ENCODE peak calls at places on chromosomes 5 and 9, in eight cellular contexts. One of them, this sample, is unnamed.

GRCh38 chr5:180395540-180396274 is 42.6 kb upstream of the GFPT2 start:
- DNase-seq in fibroblast of pulmonary artery: no peak
- DNase-seq in RWPE1: no peak
- DNase-seq in progenitor cell of endocrine pancreas: no peak
- DNase-seq in neural crest cell: no peak
- DNase-seq in heart right ventricle: no peak
- DNase-seq in thoracic aorta: no peak
- DNase-seq in IMR-90: no peak
- DNase-seq in this sample: no peak

GRCh38 chr9:33517373-33517772 is 6.7 kb upstream of the ANKRD18B start:
- DNase-seq in thoracic aorta: no peak
- DNase-seq in RWPE1: peak; percentile 44
- DNase-seq in fibroblast of pulmonary artery: peak; percentile 61
- DNase-seq in heart right ventricle: no peak
- DNase-seq in progenitor cell of endocrine pancreas: no peak
- DNase-seq in neural crest cell: no peak
- DNase-seq in IMR-90: peak; percentile 60
- DNase-seq in this sample: no peak

GRCh38 chr5:133433133-133433532 is 179.2 kb downstream of the FSTL4 start:
- DNase-seq in heart right ventricle: no peak
- DNase-seq in progenitor cell of endocrine pancreas: no peak
- DNase-seq in thoracic aorta: no peak
- DNase-seq in neural crest cell: no peak
- DNase-seq in IMR-90: no peak
- DNase-seq in RWPE1: no peak
- DNase-seq in fibroblast of pulmonary artery: no peak
- DNase-seq in this sample: no peak

GRCh38 chr9:103397868-103398600 is 402.9 kb downstream of the CYLC2 start:
- DNase-seq in IMR-90: no peak
- DNase-seq in RWPE1: peak; percentile 65
- DNase-seq in fibroblast of pulmonary artery: peak; percentile 61
- DNase-seq in progenitor cell of endocrine pancreas: peak; percentile 26
- DNase-seq in heart right ventricle: no peak
- DNase-seq in neural crest cell: peak; percentile 6
- DNase-seq in thoracic aorta: no peak
- DNase-seq in this sample: no peak

GRCh38 chr5:175616083-175616482 is 41.8 kb upstream of the HRH2 start:
- DNase-seq in RWPE1: no peak
- DNase-seq in heart right ventricle: no peak
- DNase-seq in progenitor cell of endocrine pancreas: no peak
- DNase-seq in fibroblast of pulmonary artery: no peak
- DNase-seq in thoracic aorta: no peak
- DNase-seq in IMR-90: no peak
- DNase-seq in neural crest cell: no peak
- DNase-seq in this sample: no peak

GRCh38 chr9:136925414-136926153 is 19.0 kb downstream of the FBXW5 start:
- DNase-seq in heart right ventricle: peak; percentile 74
- DNase-seq in RWPE1: no peak
- DNase-seq in fibroblast of pulmonary artery: no peak
- DNase-seq in thoracic aorta: no peak
- DNase-seq in IMR-90: no peak
- DNase-seq in progenitor cell of endocrine pancreas: no peak
- DNase-seq in neural crest cell: no peak
- DNase-seq in this sample: no peak

GRCh38 chr5:159156839-159157238 is 52.5 kb downstream of the RNF145 start:
- DNase-seq in IMR-90: peak; percentile 83
- DNase-seq in thoracic aorta: no peak
- DNase-seq in neural crest cell: peak; percentile 18
- DNase-seq in heart right ventricle: peak; percentile 61
- DNase-seq in progenitor cell of endocrine pancreas: no peak
- DNase-seq in fibroblast of pulmonary artery: peak; percentile 87
- DNase-seq in RWPE1: peak; percentile 82
- DNase-seq in this sample: no peak

GRCh38 chr9:18806277-18806676 is 226.7 kb downstream of the SAXO1 start:
- DNase-seq in progenitor cell of endocrine pancreas: no peak
- DNase-seq in fibroblast of pulmonary artery: no peak
- DNase-seq in thoracic aorta: no peak
- DNase-seq in neural crest cell: no peak
- DNase-seq in heart right ventricle: no peak
- DNase-seq in IMR-90: no peak
- DNase-seq in RWPE1: no peak
- DNase-seq in this sample: no peak

GRCh38 chr9:129006328-129007034 is 21.6 kb downstream of the SH3GLB2 start:
- DNase-seq in RWPE1: peak; percentile 83
- DNase-seq in fibroblast of pulmonary artery: peak; percentile 79
- DNase-seq in neural crest cell: peak; percentile 65
- DNase-seq in progenitor cell of endocrine pancreas: peak; percentile 56
- DNase-seq in thoracic aorta: no peak
- DNase-seq in IMR-90: peak; percentile 65
- DNase-seq in heart right ventricle: peak; percentile 75
- DNase-seq in this sample: peak; percentile 87

GRCh38 chr5:54760182-54760935 is 225.0 kb downstream of the ESM1 start:
- DNase-seq in IMR-90: peak; percentile 58
- DNase-seq in RWPE1: no peak
- DNase-seq in fibroblast of pulmonary artery: peak; percentile 86
- DNase-seq in progenitor cell of endocrine pancreas: no peak
- DNase-seq in heart right ventricle: no peak
- DNase-seq in thoracic aorta: no peak
- DNase-seq in neural crest cell: no peak
- DNase-seq in this sample: no peak

GRCh38 chr5:117803533-117803932 is 1184.8 kb downstream of the DTWD2 start:
- DNase-seq in IMR-90: peak; percentile 90
- DNase-seq in fibroblast of pulmonary artery: peak; percentile 61
- DNase-seq in neural crest cell: no peak
- DNase-seq in progenitor cell of endocrine pancreas: no peak
- DNase-seq in heart right ventricle: no peak
- DNase-seq in RWPE1: no peak
- DNase-seq in thoracic aorta: no peak
- DNase-seq in this sample: no peak

GRCh38 chr5:83255268-83255667 is 177.9 kb downstream of the XRCC4 start:
- DNase-seq in progenitor cell of endocrine pancreas: no peak
- DNase-seq in RWPE1: no peak
- DNase-seq in IMR-90: peak; percentile 57
- DNase-seq in neural crest cell: no peak
- DNase-seq in heart right ventricle: no peak
- DNase-seq in fibroblast of pulmonary artery: peak; percentile 35
- DNase-seq in thoracic aorta: no peak
- DNase-seq in this sample: no peak

GRCh38 chr5:173499471-173500212 is 116.8 kb downstream of the BOD1 start:
- DNase-seq in neural crest cell: no peak
- DNase-seq in heart right ventricle: no peak
- DNase-seq in IMR-90: no peak
- DNase-seq in progenitor cell of endocrine pancreas: no peak
- DNase-seq in fibroblast of pulmonary artery: no peak
- DNase-seq in RWPE1: no peak
- DNase-seq in thoracic aorta: no peak
- DNase-seq in this sample: no peak

GRCh38 chr9:107749787-107750444 is 260.3 kb upstream of the KLF4 start:
- DNase-seq in progenitor cell of endocrine pancreas: no peak
- DNase-seq in RWPE1: peak; percentile 91
- DNase-seq in neural crest cell: no peak
- DNase-seq in thoracic aorta: peak; percentile 83
- DNase-seq in heart right ventricle: peak; percentile 91
- DNase-seq in fibroblast of pulmonary artery: peak; percentile 95
- DNase-seq in IMR-90: peak; percentile 96
- DNase-seq in this sample: peak; percentile 89

GRCh38 chr5:102858221-102858620 is 103.1 kb downstream of the PAM start:
- DNase-seq in thoracic aorta: no peak
- DNase-seq in fibroblast of pulmonary artery: no peak
- DNase-seq in neural crest cell: no peak
- DNase-seq in progenitor cell of endocrine pancreas: no peak
- DNase-seq in IMR-90: no peak
- DNase-seq in heart right ventricle: no peak
- DNase-seq in RWPE1: no peak
- DNase-seq in this sample: no peak

GRCh38 chr5:172891716-172892421 is 57.8 kb downstream of the ERGIC1 start:
- DNase-seq in IMR-90: no peak
- DNase-seq in RWPE1: no peak
- DNase-seq in progenitor cell of endocrine pancreas: no peak
- DNase-seq in neural crest cell: no peak
- DNase-seq in heart right ventricle: peak; percentile 87
- DNase-seq in fibroblast of pulmonary artery: peak; percentile 79
- DNase-seq in thoracic aorta: peak; percentile 85
- DNase-seq in this sample: no peak

GRCh38 chr5:135468541-135468940 is 16.4 kb upstream of the TIFAB start:
- DNase-seq in heart right ventricle: no peak
- DNase-seq in neural crest cell: no peak
- DNase-seq in fibroblast of pulmonary artery: no peak
- DNase-seq in thoracic aorta: no peak
- DNase-seq in progenitor cell of endocrine pancreas: no peak
- DNase-seq in RWPE1: no peak
- DNase-seq in IMR-90: no peak
- DNase-seq in this sample: no peak

GRCh38 chr5:175602171-175602570 is 55.7 kb upstream of the HRH2 start:
- DNase-seq in heart right ventricle: no peak
- DNase-seq in progenitor cell of endocrine pancreas: no peak
- DNase-seq in fibroblast of pulmonary artery: no peak
- DNase-seq in RWPE1: no peak
- DNase-seq in IMR-90: no peak
- DNase-seq in neural crest cell: no peak
- DNase-seq in thoracic aorta: no peak
- DNase-seq in this sample: no peak

GRCh38 chr9:91757802-91758201 is 192.2 kb downstream of the ROR2 start:
- DNase-seq in neural crest cell: no peak
- DNase-seq in fibroblast of pulmonary artery: no peak
- DNase-seq in IMR-90: no peak
- DNase-seq in progenitor cell of endocrine pancreas: no peak
- DNase-seq in thoracic aorta: no peak
- DNase-seq in heart right ventricle: no peak
- DNase-seq in RWPE1: no peak
- DNase-seq in this sample: no peak

GRCh38 chr9:88721028-88721427 is 186.1 kb downstream of the NXNL2 start:
- DNase-seq in RWPE1: no peak
- DNase-seq in progenitor cell of endocrine pancreas: no peak
- DNase-seq in thoracic aorta: no peak
- DNase-seq in IMR-90: no peak
- DNase-seq in neural crest cell: no peak
- DNase-seq in fibroblast of pulmonary artery: no peak
- DNase-seq in heart right ventricle: no peak
- DNase-seq in this sample: no peak

GRCh38 chr9:88723751-88724150 is 188.8 kb downstream of the NXNL2 start:
- DNase-seq in IMR-90: no peak
- DNase-seq in RWPE1: no peak
- DNase-seq in neural crest cell: no peak
- DNase-seq in progenitor cell of endocrine pancreas: no peak
- DNase-seq in fibroblast of pulmonary artery: no peak
- DNase-seq in heart right ventricle: no peak
- DNase-seq in thoracic aorta: no peak
- DNase-seq in this sample: no peak

GRCh38 chr9:88724241-88724805 is 189.3 kb downstream of the NXNL2 start:
- DNase-seq in progenitor cell of endocrine pancreas: no peak
- DNase-seq in thoracic aorta: no peak
- DNase-seq in IMR-90: no peak
- DNase-seq in neural crest cell: no peak
- DNase-seq in fibroblast of pulmonary artery: no peak
- DNase-seq in heart right ventricle: no peak
- DNase-seq in RWPE1: no peak
- DNase-seq in this sample: no peak

GRCh38 chr9:88721528-88722279 is 186.7 kb downstream of the NXNL2 start:
- DNase-seq in RWPE1: no peak
- DNase-seq in thoracic aorta: no peak
- DNase-seq in neural crest cell: no peak
- DNase-seq in heart right ventricle: no peak
- DNase-seq in fibroblast of pulmonary artery: no peak
- DNase-seq in IMR-90: no peak
- DNase-seq in progenitor cell of endocrine pancreas: no peak
- DNase-seq in this sample: no peak

GRCh38 chr9:88722753-88723152 is 187.8 kb downstream of the NXNL2 start:
- DNase-seq in progenitor cell of endocrine pancreas: no peak
- DNase-seq in neural crest cell: no peak
- DNase-seq in RWPE1: peak; percentile 31
- DNase-seq in fibroblast of pulmonary artery: peak; percentile 50
- DNase-seq in IMR-90: peak; percentile 26
- DNase-seq in heart right ventricle: no peak
- DNase-seq in thoracic aorta: no peak
- DNase-seq in this sample: no peak
- TF ChIP-seq CTCF in progenitor cell of endocrine pancreas: no peak
- TF ChIP-seq CTCF in neural crest cell: no peak
- TF ChIP-seq CTCF in RWPE1: no peak
- TF ChIP-seq CTCF in fibroblast of pulmonary artery: peak; percentile 60
- TF ChIP-seq CTCF in IMR-90: peak; percentile 45
- TF ChIP-seq CTCF in heart right ventricle: no peak
- TF ChIP-seq CTCF in thoracic aorta: peak; percentile 12
- TF ChIP-seq CTCF in this sample: no peak

GRCh38 chr5:96439477-96440184 is 6.6 kb upstream of the PCSK1 start:
- DNase-seq in IMR-90: no peak
- DNase-seq in fibroblast of pulmonary artery: peak; percentile 18
- DNase-seq in progenitor cell of endocrine pancreas: no peak
- DNase-seq in neural crest cell: no peak
- DNase-seq in thoracic aorta: no peak
- DNase-seq in RWPE1: no peak
- DNase-seq in heart right ventricle: no peak
- DNase-seq in this sample: no peak
- TF ChIP-seq CTCF in IMR-90: peak; percentile 20
- TF ChIP-seq CTCF in fibroblast of pulmonary artery: peak; percentile 29
- TF ChIP-seq CTCF in progenitor cell of endocrine pancreas: no peak
- TF ChIP-seq CTCF in neural crest cell: no peak
- TF ChIP-seq CTCF in thoracic aorta: no peak
- TF ChIP-seq CTCF in RWPE1: no peak
- TF ChIP-seq CTCF in heart right ventricle: no peak
- TF ChIP-seq CTCF in this sample: no peak

DNA sequence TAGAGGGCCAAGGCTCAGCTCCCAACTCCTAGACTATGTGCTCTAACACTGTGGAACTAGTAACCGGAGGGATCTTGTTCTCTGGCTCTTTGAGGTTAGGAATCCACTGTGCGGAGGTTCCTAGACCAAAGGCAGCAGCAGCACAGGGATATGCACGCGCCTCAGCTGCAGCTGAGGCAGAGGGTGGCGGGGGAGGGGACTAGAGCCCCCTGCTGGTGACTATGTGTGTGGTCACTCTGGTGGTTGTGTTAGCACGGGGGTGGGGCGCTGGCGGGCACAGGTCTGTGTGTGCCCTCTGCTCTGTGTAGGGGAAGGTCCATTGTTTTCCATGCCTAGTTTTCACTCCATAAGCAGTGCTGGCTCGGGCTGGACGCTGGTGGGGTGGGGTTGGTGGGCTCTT is 458.0 kb upstream of the IZUMO3 start:
- DNase-seq in fibroblast of pulmonary artery: no peak
- DNase-seq in heart right ventricle: no peak
- DNase-seq in neural crest cell: no peak
- DNase-seq in thoracic aorta: no peak
- DNase-seq in progenitor cell of endocrine pancreas: peak; percentile 25
- DNase-seq in IMR-90: no peak
- DNase-seq in RWPE1: no peak
- DNase-seq in this sample: no peak
- TF ChIP-seq CTCF in fibroblast of pulmonary artery: no peak
- TF ChIP-seq CTCF in heart right ventricle: no peak
- TF ChIP-seq CTCF in neural crest cell: peak; percentile 48
- TF ChIP-seq CTCF in thoracic aorta: no peak
- TF ChIP-seq CTCF in progenitor cell of endocrine pancreas: peak; percentile 64
- TF ChIP-seq CTCF in IMR-90: no peak
- TF ChIP-seq CTCF in RWPE1: no peak
- TF ChIP-seq CTCF in this sample: no peak

GRCh38 chr9:14542071-14542470 is 151.2 kb downstream of the ZDHHC21 start:
- DNase-seq in fibroblast of pulmonary artery: no peak
- DNase-seq in thoracic aorta: no peak
- DNase-seq in IMR-90: no peak
- DNase-seq in neural crest cell: no peak
- DNase-seq in RWPE1: no peak
- DNase-seq in progenitor cell of endocrine pancreas: no peak
- DNase-seq in heart right ventricle: no peak
- DNase-seq in this sample: no peak

GRCh38 chr9:14546693-14547092 is 146.5 kb downstream of the ZDHHC21 start:
- DNase-seq in neural crest cell: no peak
- DNase-seq in IMR-90: no peak
- DNase-seq in RWPE1: no peak
- DNase-seq in heart right ventricle: no peak
- DNase-seq in progenitor cell of endocrine pancreas: no peak
- DNase-seq in fibroblast of pulmonary artery: no peak
- DNase-seq in thoracic aorta: no peak
- DNase-seq in this sample: no peak

GRCh38 chr9:14547245-14548060 is 145.8 kb downstream of the ZDHHC21 start:
- DNase-seq in neural crest cell: no peak
- DNase-seq in fibroblast of pulmonary artery: no peak
- DNase-seq in progenitor cell of endocrine pancreas: no peak
- DNase-seq in RWPE1: no peak
- DNase-seq in IMR-90: no peak
- DNase-seq in thoracic aorta: no peak
- DNase-seq in heart right ventricle: no peak
- DNase-seq in this sample: no peak
- TF ChIP-seq CTCF in neural crest cell: no peak
- TF ChIP-seq CTCF in fibroblast of pulmonary artery: no peak
- TF ChIP-seq CTCF in progenitor cell of endocrine pancreas: peak; percentile 19
- TF ChIP-seq CTCF in RWPE1: no peak
- TF ChIP-seq CTCF in IMR-90: no peak
- TF ChIP-seq CTCF in thoracic aorta: no peak
- TF ChIP-seq CTCF in heart right ventricle: no peak
- TF ChIP-seq CTCF in this sample: no peak